ENCODE peak calls at places on chromosome 20, in six cellular contexts. B is esophagus squamous epithelium, T is progenitor cell of endocrine pancreas, S is transverse colon, I is MM.1S, Z is cardiac fibroblast. E is an unnamed sample.

GRCh38 chr20:38723982-38724602 is at the start of gene SLC32A1:
- DNase-seq in B (no peak), T (no peak), S (no peak), I (no peak), Z (no peak), E (peak)

GRCh38 chr20:17933711-17934110 is 34.9 kb downstream of the SNX5 start:
- DNase-seq in B (no peak), T (no peak), S (no peak), I (no peak), Z (no peak), E (no peak)

GRCh38 chr20:2133318-2134183 is 31.9 kb downstream of the STK35 start:
- DNase-seq in B (no peak), T (no peak), S (no peak), I (no peak), Z (peak), E (no peak)

GRCh38 chr20:64222851-64223525 is 32.6 kb upstream of the PCMTD2 start:
- DNase-seq in B (no peak), T (no peak), S (no peak), I (no peak), Z (no peak), E (no peak)

GRCh38 chr20:40706977-40707582 is 18.0 kb upstream of the MAFB start:
- DNase-seq in B (no peak), T (no peak), S (no peak), I (no peak), Z (no peak), E (no peak)

GRCh38 chr20:44566018-44566417 is 16.4 kb upstream of the PKIG start:
- DNase-seq in B (no peak), T (no peak), S (no peak), I (no peak), Z (no peak), E (no peak)

GRCh38 chr20:41594514-41595322 is 23.5 kb downstream of the CHD6 start:
- DNase-seq in B (no peak), T (no peak), S (no peak), I (no peak), Z (no peak), E (no peak)

GRCh38 chr20:11553603-11554002 is 364.1 kb upstream of the BTBD3 start:
- DNase-seq in B (no peak), T (no peak), S (no peak), I (no peak), Z (peak), E (no peak)

GRCh38 chr20:31674895-31675827 is 37.4 kb downstream of the COX4I2 start:
- DNase-seq in B (no peak), T (no peak), S (peak), I (peak), Z (peak), E (no peak)

GRCh38 chr20:56631990-56632327 is 2.9 kb downstream of the TFAP2C start:
- DNase-seq in B (no peak), T (no peak), S (no peak), I (no peak), Z (no peak), E (no peak)

GRCh38 chr20:57698191-57698866 is 11.5 kb downstream of the PMEPA1 start:
- DNase-seq in B (no peak), T (no peak), S (peak), I (no peak), Z (peak), E (no peak)

DNA sequence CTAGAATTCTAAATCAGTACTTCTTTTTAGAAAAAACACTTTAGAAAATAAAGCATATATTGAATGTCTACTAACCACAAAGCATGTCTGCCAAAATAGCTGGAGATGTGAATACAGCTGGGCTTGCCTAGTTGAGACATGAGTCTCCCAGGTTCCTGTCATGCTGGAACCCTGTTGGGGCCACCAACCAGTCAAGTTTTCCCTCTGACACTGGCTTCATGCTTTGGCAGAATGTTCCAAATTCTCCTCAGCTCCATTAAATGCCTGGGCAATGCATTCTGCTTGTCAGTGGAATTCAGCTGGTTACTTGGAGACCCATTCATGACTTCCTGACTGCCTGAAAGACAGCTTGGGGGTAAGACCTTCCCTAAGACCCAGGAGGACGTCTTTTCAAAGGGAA is 87.2 kb downstream of the PRND start:
- DNase-seq in B (no peak), T (no peak), S (no peak), I (no peak), Z (no peak), E (no peak)
- TF ChIP-seq CTCF in B (no peak), T (no peak), S (no peak), I (no peak), Z (no peak), E (no peak)

DNA sequence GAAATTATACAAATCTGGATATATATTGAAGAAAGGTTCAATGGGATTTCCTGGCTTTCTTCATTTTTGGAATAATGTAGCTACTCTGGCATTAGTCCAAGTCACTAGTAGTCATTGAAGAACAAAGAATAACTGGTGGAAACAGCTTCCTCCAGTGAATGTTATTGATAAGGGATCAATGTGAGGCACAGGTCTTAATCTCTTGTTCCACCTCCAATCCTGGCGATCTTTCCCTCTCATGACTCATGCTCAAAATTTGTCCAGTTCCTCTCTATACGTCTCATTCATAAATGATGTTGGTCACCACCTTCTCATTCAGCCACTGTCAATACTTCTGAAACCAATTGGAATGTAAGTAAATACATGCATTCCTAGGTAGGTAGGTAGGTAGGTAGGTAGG is 185.0 kb upstream of the BMP2 start:
- DNase-seq in B (no peak), T (no peak), S (no peak), I (no peak), Z (no peak), E (no peak)
- TF ChIP-seq CTCF in B (no peak), T (no peak), S (no peak), I (no peak), Z (no peak), E (no peak)

GRCh38 chr20:62972270-62973032 is 19.9 kb downstream of the SLC17A9 start:
- DNase-seq in B (peak), T (peak), S (peak), I (peak), Z (peak), E (peak)

GRCh38 chr20:62969939-62970306 is 17.4 kb downstream of the SLC17A9 start:
- DNase-seq in B (no peak), T (no peak), S (no peak), I (no peak), Z (no peak), E (no peak)

GRCh38 chr20:62969179-62969760 is 16.8 kb downstream of the SLC17A9 start:
- DNase-seq in B (no peak), T (no peak), S (no peak), I (no peak), Z (no peak), E (no peak)

GRCh38 chr20:62971211-62971949 is 18.9 kb downstream of the SLC17A9 start:
- DNase-seq in B (no peak), T (no peak), S (no peak), I (no peak), Z (no peak), E (no peak)

DNA sequence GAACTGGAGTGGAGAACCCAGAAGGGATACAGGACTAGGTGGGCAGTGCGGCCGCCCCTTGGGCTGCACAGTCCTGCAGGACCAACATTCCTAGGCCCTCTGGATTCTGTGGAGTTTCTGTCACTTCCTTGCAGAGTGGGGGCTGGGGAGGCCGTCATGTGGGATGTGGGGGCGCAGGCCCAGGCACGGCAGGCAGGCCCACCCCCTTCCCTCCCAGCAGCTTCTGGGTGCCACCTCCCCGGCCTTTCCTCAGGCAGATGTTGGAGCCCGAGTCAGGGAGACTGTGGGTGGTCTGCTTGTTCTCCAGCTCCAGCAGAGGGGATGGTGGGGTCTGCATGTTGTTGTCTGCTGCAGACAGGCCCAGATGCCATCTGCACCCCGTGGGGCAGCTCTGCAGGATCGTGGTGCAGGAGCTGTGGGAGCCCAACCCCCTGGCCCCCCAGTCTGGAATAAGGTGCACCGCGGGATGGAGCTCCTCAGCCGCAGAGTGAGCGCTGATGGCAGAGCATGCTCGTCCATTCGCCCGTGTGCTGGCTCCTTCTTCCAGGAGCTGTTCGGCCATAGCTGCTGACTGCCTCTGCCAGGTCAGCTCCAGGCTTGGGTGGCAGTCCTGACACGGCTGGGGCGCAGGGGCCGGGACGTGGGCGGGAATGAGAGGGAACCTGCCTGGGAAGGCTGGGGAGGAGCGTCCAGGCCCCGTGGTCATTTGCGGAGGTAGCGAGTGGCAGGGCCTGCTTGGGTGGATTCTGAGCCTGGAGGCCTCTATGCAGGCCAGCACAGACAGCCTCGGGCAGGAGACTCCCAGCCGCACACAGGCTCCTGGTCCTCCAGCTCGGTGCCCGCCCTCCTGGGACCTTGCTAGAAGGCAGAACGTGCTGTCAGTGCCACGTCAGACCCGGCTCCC is 18.1 kb downstream of the SLC17A9 start:
- DNase-seq in B (no peak), T (no peak), S (no peak), I (no peak), Z (no peak), E (no peak)
- TF ChIP-seq CTCF in B (no peak), T (no peak), S (no peak), I (no peak), Z (no peak), E (no peak)

GRCh38 chr20:53412600-53413187 is 180.9 kb downstream of the ZNF217 start:
- DNase-seq in B (no peak), T (no peak), S (no peak), I (no peak), Z (no peak), E (no peak)

GRCh38 chr20:53409177-53409576 is 184.5 kb downstream of the ZNF217 start:
- DNase-seq in B (no peak), T (no peak), S (no peak), I (no peak), Z (no peak), E (no peak)

GRCh38 chr20:53408728-53409157 is 184.9 kb downstream of the ZNF217 start:
- DNase-seq in B (no peak), T (no peak), S (no peak), I (no peak), Z (no peak), E (no peak)

GRCh38 chr20:53411129-53411528 is 182.5 kb downstream of the ZNF217 start:
- DNase-seq in B (no peak), T (no peak), S (no peak), I (no peak), Z (no peak), E (no peak)

GRCh38 chr20:53413188-53413631 is 180.4 kb downstream of the ZNF217 start:
- DNase-seq in B (no peak), T (peak), S (peak), I (peak), Z (no peak), E (no peak)
- TF ChIP-seq CTCF in B (peak), T (peak), S (no peak), I (peak), Z (no peak), E (no peak)